ENCODE peak calls at places on chromosomes 4 and X, in seven cellular contexts. X is CD8-positive, alpha-beta T cell; D is fibroblast of lung; S is PC-9; J is RWPE1; Z is H1; R is body of pancreas. C is an unnamed sample.

GRCh38 chrX:23904096-23904495 is 3.6 kb downstream of the APOO start:
- DNase-seq in S (no peak), D (no peak), X (no peak), Z (no peak), R (no peak), J (no peak), C (no peak)

GRCh38 chr4:186392017-186392416 is 126.0 kb downstream of the F11 start:
- DNase-seq in R (no peak), Z (no peak), D (no peak), S (no peak), X (no peak), J (no peak), C (no peak)

GRCh38 chrX:153897899-153898298 is 6.6 kb upstream of the AVPR2 start:
- DNase-seq in R (no peak), X (no peak), D (no peak), S (no peak), Z (no peak), J (no peak), C (no peak)

GRCh38 chr4:37383579-37384229 is 139.2 kb downstream of the NWD2 start:
- DNase-seq in D (peak), X (no peak), Z (no peak), S (no peak), R (peak), J (peak), C (no peak)

GRCh38 chr4:146059865-146060264 is 115.7 kb upstream of the LSM6 start:
- DNase-seq in X (no peak), D (no peak), S (no peak), J (no peak), R (no peak), Z (no peak), C (no peak)

GRCh38 chr4:168826620-168827019 is 183.4 kb downstream of the CBR4 start:
- DNase-seq in S (no peak), R (no peak), J (no peak), X (no peak), D (no peak), Z (no peak), C (no peak)

GRCh38 chr4:113784497-113785254 is 23.1 kb upstream of the CAMK2D start:
- DNase-seq in Z (no peak), J (peak), R (no peak), S (peak), D (peak), X (no peak), C (no peak)

GRCh38 chr4:2497931-2498330 is 29.0 kb downstream of the RNF4 start:
- DNase-seq in J (no peak), X (no peak), D (no peak), S (no peak), R (no peak), Z (no peak), C (no peak)

GRCh38 chrX:153922932-153923857 is 2.9 kb downstream of the ARHGAP4 start:
- DNase-seq in R (peak), S (no peak), X (no peak), D (peak), Z (no peak), J (no peak), C (no peak)

GRCh38 chr4:55312491-55313101 is 33.4 kb upstream of the SRD5A3 start:
- DNase-seq in S (no peak), D (peak), R (peak), X (peak), Z (peak), J (no peak), C (no peak)

GRCh38 chr4:74682567-74683359 is 111.6 kb downstream of the BTC start:
- DNase-seq in R (peak), J (peak), D (peak), S (peak), Z (no peak), X (no peak), C (no peak)

GRCh38 chr4:27692098-27692679 is 831.5 kb downstream of the STIM2 start:
- DNase-seq in J (peak), R (no peak), S (no peak), Z (no peak), X (no peak), D (peak), C (no peak)

GRCh38 chr4:177155454-177155853 is 154.2 kb upstream of the NEIL3 start:
- DNase-seq in D (no peak), R (no peak), S (no peak), Z (no peak), J (no peak), X (no peak), C (no peak)

GRCh38 chr4:159977907-159978617 is 875.2 kb downstream of the RAPGEF2 start:
- DNase-seq in R (no peak), Z (no peak), S (no peak), X (no peak), D (no peak), J (no peak), C (no peak)

GRCh38 chrX:39957816-39958561 is 139.8 kb downstream of the BCOR start:
- DNase-seq in X (no peak), Z (no peak), R (no peak), D (peak), S (no peak), J (no peak), C (no peak)

GRCh38 chrX:17247144-17247543 is 127.9 kb upstream of the NHS start:
- DNase-seq in X (no peak), D (no peak), Z (no peak), S (no peak), R (no peak), J (no peak), C (no peak)

GRCh38 chrX:17237146-17237545 is 137.9 kb upstream of the NHS start:
- DNase-seq in X (no peak), R (no peak), S (no peak), Z (no peak), D (no peak), J (no peak), C (no peak)

GRCh38 chrX:17242470-17242869 is 132.5 kb upstream of the NHS start:
- DNase-seq in Z (peak), D (peak), S (peak), X (no peak), J (peak), R (peak), C (no peak)
- TF ChIP-seq CTCF in Z (no peak), D (peak), S (peak), X (peak), J (peak), R (peak), C (no peak)

GRCh38 chr4:182190306-182190705 is 52.9 kb upstream of the TENM3 start:
- DNase-seq in R (no peak), X (no peak), J (no peak), S (no peak), Z (no peak), D (peak), C (no peak)
- H3K27ac ChIP-seq in R (no peak), X (no peak), J (no peak), S (no peak), Z (no peak), D (no peak), C (no peak)

GRCh38 chrX:70960728-70961127 is 29.8 kb upstream of the SLC7A3 start:
- DNase-seq in Z (no peak), D (no peak), S (no peak), R (no peak), J (no peak), X (no peak), C (no peak)
- TF ChIP-seq CTCF in Z (no peak), D (no peak), S (no peak), R (no peak), J (no peak), X (no peak), C (no peak)

DNA sequence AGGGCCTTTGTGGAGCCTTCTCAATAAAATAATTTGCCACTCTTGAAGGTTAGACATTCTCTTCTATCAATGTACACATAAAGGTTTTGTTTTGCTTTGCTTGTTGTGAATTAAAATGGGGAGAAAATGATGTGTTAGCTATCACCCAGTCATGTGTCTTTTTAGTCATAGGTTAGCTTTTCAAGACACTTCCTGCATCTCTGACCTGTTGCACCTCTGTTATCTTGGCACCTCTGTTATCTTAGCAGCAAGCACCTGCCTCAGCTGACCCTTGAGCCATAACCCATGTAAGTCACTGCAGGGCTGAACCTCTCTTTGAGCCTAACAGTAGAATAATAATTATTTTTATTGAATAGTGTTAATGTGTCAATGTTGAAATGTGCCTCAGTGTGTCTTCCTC is 1.0 kb downstream of the TMEM144 start:
- DNase-seq in S (no peak), X (no peak), D (no peak), J (no peak), R (peak), Z (no peak), C (no peak)
- H3K27ac ChIP-seq in S (peak), X (no peak), D (no peak), J (no peak), R (peak), Z (no peak), C (peak)

GRCh38 chr4:76441881-76442280 is 6.9 kb downstream of the SHROOM3 start:
- DNase-seq in S (no peak), R (no peak), Z (no peak), D (no peak), J (no peak), X (no peak), C (no peak)
- TF ChIP-seq CTCF in S (no peak), R (no peak), Z (no peak), D (no peak), J (no peak), X (no peak), C (no peak)

DNA sequence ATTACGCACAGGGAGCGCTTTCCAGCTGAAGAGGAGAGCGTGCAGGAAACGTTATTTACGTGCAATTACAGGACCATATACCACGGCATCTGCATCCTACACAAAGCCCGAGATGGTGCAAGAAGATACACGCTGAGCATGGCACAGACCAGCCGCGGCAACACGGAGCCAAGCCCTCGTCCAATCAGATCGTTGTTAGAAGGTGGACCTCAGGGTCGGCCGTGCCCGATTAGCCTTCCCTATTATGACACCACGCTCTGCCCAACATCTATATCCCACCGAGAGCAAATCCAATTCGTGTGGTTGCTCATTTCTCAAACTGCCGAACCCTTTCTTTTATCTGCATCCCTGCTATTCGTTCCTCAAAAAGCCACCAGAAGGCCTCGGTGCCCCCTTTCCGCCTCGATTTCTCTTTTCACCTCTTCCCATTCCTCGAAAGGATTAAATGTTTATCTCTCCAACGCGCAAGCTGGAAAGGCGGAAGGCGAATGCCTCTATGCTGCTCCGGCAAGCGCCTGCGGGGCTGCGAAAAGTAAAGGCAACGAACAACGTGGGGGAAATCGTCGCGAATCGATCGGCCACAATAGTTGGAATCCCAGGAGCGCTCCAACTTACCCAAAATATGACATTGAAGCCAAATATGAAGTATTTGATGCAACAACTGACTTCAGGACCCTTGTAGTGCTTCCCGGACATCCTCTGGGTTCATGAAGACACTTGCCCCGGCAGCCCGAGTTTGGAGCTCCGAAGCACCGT is 702 bp downstream of the TSPAN5 start:
- DNase-seq in X (peak), R (no peak), S (peak), D (peak), J (peak), Z (no peak), C (no peak)
- H3K27ac ChIP-seq in X (peak), R (no peak), S (peak), D (peak), J (peak), Z (no peak), C (peak)

GRCh38 chr4:5706486-5707290 is 1.7 kb downstream of the EVC2 start:
- DNase-seq in D (no peak), X (no peak), J (no peak), R (no peak), S (no peak), Z (no peak), C (no peak)
- TF ChIP-seq CTCF in D (no peak), X (no peak), J (no peak), R (no peak), S (no peak), Z (no peak), C (no peak)